ENCODE peak calls at places on chromosomes 12 and 14, in ten cellular contexts. I, X, A, M, Q, G, R, Y, F and D are unnamed samples.
A peak's percentile ranks its signal among the peaks of the same experiment; 100 is the strongest.

GRCh38 chr12:25958254-25959068 is at the start of gene RASSF8:
- DNase-seq in F (peak; percentile 58), Y (peak; percentile 90), Q (peak; percentile 71), G (no peak), M (peak; percentile 64), R (peak; percentile 83), I (peak; percentile 73), A (no peak), X (no peak), D (peak; percentile 55)

GRCh38 chr12:87274594-87275245 is 754.5 kb downstream of the C12orf50 start:
- DNase-seq in R (no peak), I (peak; percentile 29), M (no peak), Q (peak; percentile 32), G (no peak), X (no peak), A (no peak), Y (no peak), F (no peak), D (no peak)

GRCh38 chr12:45852508-45852907 is 123.0 kb downstream of the ARID2 start:
- DNase-seq in I (no peak), F (no peak), Q (no peak), G (no peak), X (no peak), A (no peak), R (no peak), Y (peak; percentile 20), M (no peak), D (no peak)

GRCh38 chr14:56422703-56423213 is 156.8 kb upstream of the TMEM260 start:
- DNase-seq in Y (no peak), Q (no peak), X (no peak), A (no peak), G (no peak), M (no peak), F (peak; percentile 39), I (peak; percentile 67), R (peak; percentile 37), D (no peak)

GRCh38 chr14:80584638-80585505 is 356.7 kb downstream of the CEP128 start:
- DNase-seq in Y (no peak), I (peak; percentile 88), G (no peak), M (no peak), F (no peak), A (no peak), R (no peak), X (no peak), Q (no peak), D (no peak)

GRCh38 chr14:92317511-92317910 is 5.5 kb upstream of the SLC24A4 start:
- DNase-seq in I (no peak), G (no peak), Q (no peak), A (no peak), F (no peak), M (no peak), Y (no peak), R (no peak), X (no peak), D (no peak)

GRCh38 chr14:29652586-29652985 is 275.1 kb downstream of the PRKD1 start:
- DNase-seq in Q (no peak), G (no peak), Y (no peak), I (no peak), X (no peak), F (no peak), M (no peak), A (no peak), R (no peak), D (no peak)

GRCh38 chr14:30525833-30526232 is 33.1 kb upstream of the G2E3 start:
- DNase-seq in G (no peak), A (no peak), M (no peak), Q (no peak), X (no peak), R (no peak), I (peak; percentile 39), Y (no peak), F (peak; percentile 34), D (no peak)

GRCh38 chr14:21525571-21525970 is 575 bp downstream of the SALL2 start:
- DNase-seq in M (no peak), X (no peak), Q (no peak), Y (no peak), G (no peak), R (no peak), A (no peak), I (peak; percentile 9), F (no peak), D (no peak)

GRCh38 chr12:47159348-47159747 is 79.6 kb upstream of the AMIGO2 start:
- DNase-seq in M (no peak), R (no peak), I (no peak), F (no peak), G (no peak), Q (no peak), X (no peak), Y (no peak), A (no peak), D (no peak)

GRCh38 chr14:56300495-56300894 is 182.3 kb downstream of the PELI2 start:
- DNase-seq in R (no peak), Y (no peak), X (no peak), M (no peak), A (no peak), G (no peak), I (no peak), F (no peak), Q (no peak), D (no peak)

GRCh38 chr12:99920561-99920960 is 64.2 kb downstream of the ANKS1B start:
- DNase-seq in I (no peak), A (no peak), Q (no peak), R (no peak), X (no peak), M (no peak), G (no peak), F (no peak), Y (no peak), D (no peak)

GRCh38 chr12:25933001-25933400 is 25.5 kb upstream of the RASSF8 start:
- DNase-seq in A (no peak), I (no peak), Y (no peak), G (no peak), F (no peak), M (no peak), X (no peak), Q (no peak), R (no peak), D (no peak)

GRCh38 chr14:74488788-74489397 is 4.2 kb downstream of the NPC2 start:
- DNase-seq in M (no peak), Y (no peak), F (no peak), Q (peak; percentile 47), G (no peak), A (no peak), R (no peak), X (no peak), I (peak; percentile 34), D (no peak)

GRCh38 chr12:108846320-108846719 is 11.1 kb downstream of the SSH1 start:
- DNase-seq in X (no peak), R (no peak), Q (no peak), Y (no peak), G (no peak), I (no peak), F (no peak), A (no peak), M (no peak), D (no peak)

GRCh38 chr12:1277905-1278304 is 286.9 kb downstream of the ERC1 start:
- DNase-seq in M (no peak), X (no peak), G (no peak), I (no peak), R (peak; percentile 19), Q (no peak), Y (no peak), F (no peak), A (no peak), D (no peak)

GRCh38 chr12:132761911-132762583 is 415 bp upstream of the ANKLE2 start:
- DNase-seq in Q (peak; percentile 81), X (peak; percentile 83), F (peak; percentile 73), M (peak; percentile 70), I (peak; percentile 92), R (peak; percentile 97), A (peak; percentile 82), Y (peak; percentile 97), G (peak; percentile 82), D (peak; percentile 85)

GRCh38 chr12:85029456-85029855 is 6.6 kb downstream of the TSPAN19 start:
- DNase-seq in I (peak; percentile 34), F (no peak), M (no peak), X (no peak), Y (no peak), R (peak; percentile 10), Q (peak; percentile 57), A (no peak), G (no peak), D (no peak)
- TF ChIP-seq CTCF in I (peak; percentile 25), F (peak; percentile 25), M (peak; percentile 78), X (peak; percentile 49), Y (peak; percentile 43), R (no peak), Q (peak; percentile 47), A (peak; percentile 66), G (peak; percentile 53), D (peak; percentile 84)

GRCh38 chr12:67220065-67220464 is 49.1 kb upstream of the CAND1 start:
- DNase-seq in Y (no peak), F (no peak), Q (no peak), I (peak; percentile 63), R (no peak), M (no peak), G (no peak), X (no peak), A (no peak), D (no peak)
- TF ChIP-seq CTCF in Y (no peak), F (no peak), Q (peak; percentile 36), I (peak; percentile 68), R (no peak), M (no peak), G (no peak), X (no peak), A (no peak), D (no peak)

GRCh38 chr14:42533476-42533875 is 926.8 kb downstream of the LRFN5 start:
- DNase-seq in M (no peak), Q (no peak), A (no peak), F (no peak), G (no peak), I (no peak), Y (no peak), R (no peak), X (no peak), D (no peak)

GRCh38 chr14:42532194-42532593 is 925.5 kb downstream of the LRFN5 start:
- DNase-seq in G (no peak), A (no peak), X (no peak), M (no peak), Q (no peak), I (no peak), Y (no peak), F (no peak), R (no peak), D (no peak)

DNA sequence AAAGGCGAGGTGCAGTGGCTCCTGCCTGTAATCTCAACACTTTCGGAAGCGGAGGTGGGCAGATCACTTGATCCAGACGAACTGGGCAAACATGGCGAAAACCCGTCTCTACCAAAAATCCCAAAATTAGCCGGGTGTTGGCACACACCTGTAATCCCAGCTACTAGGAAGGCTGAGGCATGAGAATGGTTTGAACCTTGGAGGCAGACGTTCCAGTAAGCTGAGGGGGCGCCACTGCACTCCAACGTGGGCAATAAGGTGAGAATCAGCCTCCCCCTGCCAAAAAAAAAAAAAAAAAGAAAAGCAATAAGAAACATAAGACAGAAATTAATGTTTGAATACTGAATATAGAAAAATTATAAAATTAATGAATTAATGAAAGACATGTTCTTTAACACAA is 928.7 kb downstream of the LRFN5 start:
- DNase-seq in Q (peak; percentile 42), M (no peak), G (no peak), A (no peak), Y (no peak), X (no peak), R (no peak), F (no peak), I (no peak), D (no peak)
- TF ChIP-seq CTCF in Q (peak; percentile 9), M (no peak), G (no peak), A (no peak), Y (no peak), X (no peak), R (no peak), F (no peak), I (no peak), D (no peak)

GRCh38 chr12:103326190-103326589 is 169.6 kb downstream of the C12orf42 start:
- DNase-seq in Q (peak; percentile 24), A (no peak), Y (no peak), R (peak; percentile 19), X (no peak), M (no peak), G (no peak), I (peak; percentile 20), F (no peak), D (no peak)
- TF ChIP-seq CTCF in Q (peak; percentile 46), A (peak; percentile 53), Y (peak; percentile 16), R (peak; percentile 29), X (no peak), M (peak; percentile 67), G (no peak), I (peak; percentile 39), F (no peak), D (peak; percentile 44)